ENCODE peak calls at places on chromosomes 6 and 20, in four cellular contexts. W is lung, D is MM.1S, I is uterus. Q is an unnamed sample. For H3K4me1 and H3K9me3, the result is how much of the 10 kb centered on the place peaks cover.

GRCh38 chr6:45148711-45149341 is 179.3 kb upstream of the RUNX2 start:
- DNase-seq in D (no peak), W (no peak), I (no peak), Q (no peak)

GRCh38 chr6:44303842-44304241 is 9.3 kb downstream of the AARS2 start:
- DNase-seq in I (no peak), D (no peak), W (no peak), Q (no peak)

GRCh38 chr6:43698584-43699349 is 11.2 kb upstream of the MRPS18A start:
- DNase-seq in W (no peak), I (peak), D (no peak), Q (no peak)

GRCh38 chr6:7088076-7088742 is 19.6 kb upstream of the RREB1 start:
- DNase-seq in I (no peak), D (no peak), W (no peak), Q (peak)

GRCh38 chr6:141677598-141678211 is 455.0 kb upstream of the GJE1 start:
- DNase-seq in D (peak), I (no peak), W (no peak), Q (no peak)

GRCh38 chr20:371755-372542 is 8.6 kb upstream of the TRIB3 start:
- DNase-seq in D (no peak), I (peak), W (peak), Q (peak)

GRCh38 chr6:11585426-11586016 is 48.0 kb downstream of the TMEM170B start:
- DNase-seq in D (peak), I (no peak), W (no peak), Q (peak)

GRCh38 chr20:50929299-50930138 is 1.7 kb downstream of the ADNP start:
- DNase-seq in I (peak), D (peak), W (peak), Q (peak)

GRCh38 chr20:23179766-23180403 is 93.8 kb upstream of the CD93 start:
- DNase-seq in D (no peak), W (no peak), I (no peak), Q (no peak)

GRCh38 chr20:52060794-52061714 is 130.5 kb downstream of the ZFP64 start:
- DNase-seq in I (no peak), W (no peak), D (no peak), Q (no peak)

GRCh38 chr6:37372116-37372515 is 18.3 kb downstream of the RNF8 start:
- DNase-seq in W (no peak), D (no peak), I (no peak), Q (no peak)

GRCh38 chr20:43959079-43959919 is 44.6 kb downstream of the TOX2 start:
- DNase-seq in W (no peak), D (no peak), I (no peak), Q (peak)

GRCh38 chr20:45206746-45207145 is at the start of gene SEMG1:
- DNase-seq in I (no peak), D (no peak), W (no peak), Q (no peak)

GRCh38 chr20:43458422-43458924 is 777 bp downstream of the SRSF6 start:
- DNase-seq in W (peak), I (peak), D (no peak), Q (no peak)

GRCh38 chr20:11776687-11777086 is 141.0 kb upstream of the BTBD3 start:
- DNase-seq in I (no peak), D (no peak), W (no peak), Q (no peak)

GRCh38 chr6:12536416-12536815 is 180.2 kb upstream of the PHACTR1 start:
- DNase-seq in I (no peak), W (no peak), D (no peak), Q (no peak)

GRCh38 chr6:3337521-3338350 is 79.0 kb downstream of the PSMG4 start:
- DNase-seq in I (no peak), D (no peak), W (no peak), Q (no peak)

GRCh38 chr6:139376604-139377218 is 2.3 kb upstream of the CITED2 start:
- DNase-seq in W (peak), D (no peak), I (peak), Q (peak)

GRCh38 chr6:25586927-25587326 is 65.1 kb upstream of the SCGN start:
- DNase-seq in D (no peak), I (no peak), W (no peak), Q (no peak)

GRCh38 chr6:168837231-168837903 is 396.4 kb downstream of the SMOC2 start:
- DNase-seq in D (no peak), W (no peak), I (no peak), Q (no peak)

GRCh38 chr6:129252377-129253071 is 369.6 kb downstream of the LAMA2 start:
- DNase-seq in I (no peak), D (no peak), W (no peak), Q (no peak)

GRCh38 chr20:34300809-34301586 is 2.2 kb downstream of the AHCY start:
- DNase-seq in W (no peak), D (no peak), I (no peak), Q (no peak)

GRCh38 chr6:44051516-44051915 is 75.7 kb downstream of the MRPL14 start:
- DNase-seq in W (no peak), D (no peak), I (peak), Q (no peak)

GRCh38 chr6:82363368-82364086 is at the start of gene TPBG:
- DNase-seq in W (peak), D (peak), I (peak), Q (peak)

GRCh38 chr20:16011061-16011460 is 562.2 kb downstream of the KIF16B start:
- DNase-seq in W (no peak), I (no peak), D (no peak), Q (no peak)

GRCh38 chr6:28734443-28734959 is 189.3 kb downstream of the TRIM27 start:
- DNase-seq in I (no peak), D (no peak), W (no peak), Q (no peak)

GRCh38 chr6:37134622-37135191 is 35.2 kb upstream of the PIM1 start:
- DNase-seq in W (peak), I (peak), D (no peak), Q (no peak)

GRCh38 chr20:62772103-62772611 is 24.1 kb upstream of the MRGBP start:
- DNase-seq in I (no peak), D (no peak), W (no peak), Q (peak)

GRCh38 chr20:62770111-62770910 is 26.0 kb upstream of the MRGBP start:
- DNase-seq in I (no peak), W (no peak), D (no peak), Q (peak)

GRCh38 chr20:62769346-62770071 is 26.8 kb upstream of the MRGBP start:
- DNase-seq in W (no peak), D (no peak), I (no peak), Q (peak)

GRCh38 chr20:62771396-62772102 is 24.7 kb upstream of the MRGBP start:
- DNase-seq in I (no peak), W (no peak), D (no peak), Q (peak)

GRCh38 chr20:62770916-62771315 is 25.4 kb upstream of the MRGBP start:
- DNase-seq in I (no peak), W (no peak), D (no peak), Q (no peak)
- TF ChIP-seq CTCF in I (no peak), W (no peak), D (no peak), Q (no peak)

GRCh38 chr6:169861431-169862045 is 110.1 kb downstream of the ERMARD start:
- DNase-seq in W (no peak), D (no peak), I (no peak), Q (no peak)
- H3K4me1 ChIP-seq in W (under half), D (under half), I (under half), Q (under half)

GRCh38 chr6:100459291-100459690 is 5.4 kb downstream of the SIM1 start:
- DNase-seq in D (no peak), I (no peak), W (no peak), Q (no peak)

GRCh38 chr6:100457251-100457990 is 7.3 kb downstream of the SIM1 start:
- DNase-seq in D (no peak), I (no peak), W (no peak), Q (no peak)

GRCh38 chr6:100456881-100457220 is 7.9 kb downstream of the SIM1 start:
- DNase-seq in I (no peak), D (no peak), W (no peak), Q (no peak)

GRCh38 chr6:100460650-100461204 is 4.0 kb downstream of the SIM1 start:
- DNase-seq in W (no peak), D (no peak), I (no peak), Q (no peak)

GRCh38 chr6:100458841-100459154 is 5.9 kb downstream of the SIM1 start:
- DNase-seq in I (no peak), D (no peak), W (no peak), Q (no peak)
- H3K9me3 ChIP-seq in I (under half), D (under half), W (under half), Q (under half)

GRCh38 chr6:153963352-153963751 is 75.7 kb upstream of the OPRM1 start:
- DNase-seq in I (no peak), D (no peak), W (no peak), Q (no peak)
- TF ChIP-seq CTCF in I (no peak), D (no peak), W (no peak), Q (no peak)

GRCh38 chr6:121442591-121442990 is 7.1 kb downstream of the GJA1 start:
- DNase-seq in D (no peak), W (no peak), I (no peak), Q (no peak)
- H3K4me1 ChIP-seq in D (under half), W (under half), I (under half), Q (under half)

DNA sequence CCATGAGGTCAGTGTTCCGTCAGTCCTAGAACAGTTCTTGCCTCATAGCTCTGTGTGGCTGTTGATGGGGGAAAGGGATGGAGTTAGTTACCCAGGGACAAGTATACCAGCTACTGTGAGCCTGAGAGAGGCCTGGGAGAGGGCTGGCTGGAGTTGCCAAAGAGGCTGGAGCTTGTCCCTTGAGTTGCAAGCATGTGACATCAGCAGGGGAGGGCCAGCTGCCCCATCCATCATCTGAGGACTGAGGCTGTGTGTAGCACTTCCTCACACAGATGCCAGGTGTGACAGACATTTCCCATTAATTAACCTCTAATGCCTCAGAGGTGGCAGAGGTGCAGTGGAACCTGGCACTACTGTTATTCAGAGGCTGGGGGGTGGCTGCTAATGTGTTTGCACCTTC is 131.6 kb downstream of the PHACTR3 start:
- DNase-seq in D (no peak), I (no peak), W (no peak), Q (no peak)
- H3K9me3 ChIP-seq in D (under half), I (under half), W (under half), Q (under half)

DNA sequence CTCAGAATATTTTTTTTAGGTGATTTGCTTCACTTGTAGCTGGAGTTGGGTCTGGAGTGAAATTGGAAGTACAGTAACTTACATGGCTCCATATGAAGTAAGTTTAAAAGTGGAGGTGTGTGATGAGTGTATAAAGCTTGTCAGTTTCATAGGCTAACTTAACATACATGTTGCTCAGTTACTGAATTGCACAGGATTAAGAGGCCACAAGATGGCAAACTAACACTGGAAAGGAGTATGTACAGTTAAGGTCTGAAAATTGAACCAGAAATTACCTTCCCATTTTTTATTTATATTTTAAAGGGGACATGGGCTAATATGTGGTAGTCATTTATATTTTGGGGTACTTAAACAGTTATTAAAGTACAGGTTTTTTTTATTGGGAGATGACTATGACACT is 45.3 kb upstream of the SMIM8 start:
- DNase-seq in I (no peak), W (no peak), D (no peak), Q (no peak)
- TF ChIP-seq CTCF in I (no peak), W (no peak), D (peak), Q (no peak)

GRCh38 chr20:31711416-31712111 is 11.1 kb downstream of the BCL2L1 start:
- DNase-seq in W (no peak), I (no peak), D (no peak), Q (no peak)
- H3K4me1 ChIP-seq in W (half or more), I (under half), D (half or more), Q (half or more)